ENCODE peak calls at places on chromosomes 2 and 18, in eight cellular contexts. U is left lung; O is HCEC 1CT; M is NCI-H146; R is AG04450; X is tibial artery; A is naive thymus-derived CD8-positive, alpha-beta T cell; Z is GM12892. G is an unnamed sample.

GRCh38 chr18:76557026-76557575 is 62.1 kb upstream of the ZNF516 start:
- DNase-seq in A (no peak), O (no peak), M (no peak), R (peak; percentile 36), X (no peak), Z (no peak), U (no peak), G (no peak)

GRCh38 chr18:45519881-45520280 is 95.4 kb upstream of the SLC14A2 start:
- DNase-seq in O (no peak), Z (no peak), U (no peak), A (no peak), M (no peak), X (no peak), R (no peak), G (no peak)

GRCh38 chr2:45808294-45808693 is 156.8 kb downstream of the PRKCE start:
- DNase-seq in A (no peak), X (no peak), Z (no peak), O (no peak), R (no peak), U (no peak), M (peak; percentile 38), G (no peak)

GRCh38 chr2:5021148-5021547 is 671.0 kb upstream of the SOX11 start:
- DNase-seq in X (no peak), A (no peak), U (no peak), O (no peak), Z (no peak), M (peak; percentile 80), R (no peak), G (no peak)

GRCh38 chr2:189492451-189492850 is 51.2 kb downstream of the WDR75 start:
- DNase-seq in U (no peak), R (no peak), Z (no peak), M (no peak), A (no peak), O (peak; percentile 23), X (no peak), G (no peak)

GRCh38 chr2:165410231-165410630 is 59.3 kb upstream of the CSRNP3 start:
- DNase-seq in X (no peak), O (no peak), Z (no peak), A (no peak), R (no peak), U (no peak), M (no peak), G (no peak)

GRCh38 chr2:207779523-207779922 is 9.8 kb upstream of the FZD5 start:
- DNase-seq in R (no peak), Z (no peak), X (no peak), M (no peak), O (no peak), U (no peak), A (no peak), G (no peak)

GRCh38 chr18:72869786-72870185 is 2.0 kb upstream of the NETO1 start:
- DNase-seq in R (no peak), X (no peak), M (peak; percentile 17), U (no peak), O (no peak), A (no peak), Z (no peak), G (no peak)

GRCh38 chr2:105405291-105405690 is 6.4 kb upstream of the FHL2 start:
- DNase-seq in M (no peak), R (no peak), O (peak; percentile 76), X (no peak), A (no peak), U (no peak), Z (no peak), G (no peak)

GRCh38 chr2:176562359-176563043 is 293.3 kb downstream of the MTX2 start:
- DNase-seq in A (no peak), Z (no peak), X (no peak), M (no peak), R (no peak), O (peak; percentile 72), U (no peak), G (no peak)

GRCh38 chr18:59885579-59886163 is 14.1 kb upstream of the PMAIP1 start:
- DNase-seq in M (no peak), A (no peak), O (peak; percentile 90), Z (no peak), X (no peak), R (no peak), U (no peak), G (peak; percentile 31)

GRCh38 chr18:11203998-11204397 is 54.6 kb upstream of the PIEZO2 start:
- DNase-seq in U (no peak), A (no peak), X (no peak), R (no peak), M (no peak), O (no peak), Z (no peak), G (no peak)

GRCh38 chr2:71045151-71045550 is 23.3 kb upstream of the NAGK start:
- DNase-seq in X (no peak), M (no peak), R (no peak), O (no peak), Z (no peak), A (no peak), U (no peak), G (no peak)

GRCh38 chr2:166632616-166633015 is 138.6 kb upstream of the SCN7A start:
- DNase-seq in A (no peak), X (no peak), U (no peak), O (peak; percentile 92), M (no peak), R (peak; percentile 90), Z (no peak), G (no peak)

GRCh38 chr2:38380397-38381130 is 3.5 kb upstream of the ATL2 start:
- DNase-seq in A (peak; percentile 27), M (no peak), Z (no peak), U (no peak), X (no peak), O (no peak), R (no peak), G (no peak)

GRCh38 chr2:8352989-8353388 is 328.9 kb upstream of the ID2 start:
- DNase-seq in U (no peak), Z (no peak), R (no peak), M (no peak), O (no peak), X (no peak), A (no peak), G (no peak)

GRCh38 chr2:98282109-98282508 is 64.1 kb upstream of the CNGA3 start:
- DNase-seq in R (no peak), Z (no peak), M (no peak), A (no peak), O (peak; percentile 18), U (no peak), X (no peak), G (no peak)

GRCh38 chr2:156005531-156005930 is 327.0 kb downstream of the NR4A2 start:
- DNase-seq in M (peak; percentile 2), R (no peak), O (no peak), A (no peak), U (no peak), Z (no peak), X (no peak), G (no peak)

GRCh38 chr2:6780765-6781274 is 84.9 kb downstream of the CMPK2 start:
- DNase-seq in M (peak; percentile 59), R (no peak), X (no peak), O (no peak), U (peak; percentile 69), Z (no peak), A (no peak), G (no peak)

GRCh38 chr2:12618576-12618975 is 98.2 kb upstream of the TRIB2 start:
- DNase-seq in A (no peak), X (no peak), Z (no peak), O (no peak), M (no peak), R (no peak), U (no peak), G (no peak)

GRCh38 chr2:199308567-199308966 is 149.2 kb downstream of the SATB2 start:
- DNase-seq in R (no peak), Z (no peak), O (no peak), A (no peak), U (no peak), M (no peak), X (no peak), G (no peak)

GRCh38 chr2:160257015-160257741 is 57.1 kb upstream of the ITGB6 start:
- DNase-seq in X (no peak), O (no peak), M (no peak), U (no peak), R (no peak), Z (no peak), A (no peak), G (no peak)

G was measured in immature natural killer cell.